ENCODE peak calls at places on chromosomes 1 and 21, in four cellular contexts. V is HepG2, W is GM12878, P is H1. Z is an unnamed sample.

GRCh38 chr1:234631721-234632125 is 21.7 kb upstream of the IRF2BP2 start:
- DNase-seq in V (peak; percentile 90), W (no peak), P (no peak), Z (no peak)

GRCh38 chr21:45220106-45220505 is 67.6 kb downstream of the POFUT2 start:
- DNase-seq in V (no peak), W (no peak), P (no peak), Z (no peak)

GRCh38 chr1:246795094-246795671 is 71.0 kb downstream of the SCCPDH start:
- DNase-seq in V (no peak), W (no peak), P (no peak), Z (peak; percentile 33)

GRCh38 chr21:31351973-31352372 is 7.9 kb upstream of the TIAM1 start:
- DNase-seq in V (no peak), W (no peak), P (no peak), Z (no peak)

GRCh38 chr21:36615274-36615964 is 83.5 kb upstream of the SIM2 start:
- DNase-seq in V (peak; percentile 40), W (no peak), P (peak; percentile 60), Z (no peak)

GRCh38 chr1:79391896-79392295 is 385.4 kb upstream of the ADGRL4 start:
- DNase-seq in V (peak; percentile 0), W (no peak), P (no peak), Z (no peak)

GRCh38 chr1:97340951-97341350 is 579.9 kb downstream of the DPYD start:
- DNase-seq in V (no peak), W (no peak), P (no peak), Z (no peak)

GRCh38 chr1:108646661-108647269 is 14.1 kb downstream of the HENMT1 start:
- DNase-seq in V (peak; percentile 84), W (no peak), P (no peak), Z (no peak)

GRCh38 chr1:240351690-240352089 is 260.0 kb downstream of the FMN2 start:
- DNase-seq in V (no peak), W (no peak), P (no peak), Z (no peak)

GRCh38 chr1:109479311-109479710 is 4.4 kb upstream of the ATXN7L2 start:
- DNase-seq in V (no peak), W (no peak), P (no peak), Z (no peak)

GRCh38 chr1:68232354-68233148 is at the start of gene WLS:
- DNase-seq in V (no peak), W (no peak), P (peak; percentile 79), Z (peak; percentile 83)

GRCh38 chr1:32539584-32540571 is 651 bp downstream of the ZBTB8A start:
- DNase-seq in V (no peak), W (no peak), P (peak; percentile 67), Z (no peak)

GRCh38 chr21:16046625-16047340 is 317.0 kb downstream of the USP25 start:
- DNase-seq in V (no peak), W (no peak), P (no peak), Z (no peak)

GRCh38 chr1:41578712-41579335 is 94.3 kb upstream of the EDN2 start:
- DNase-seq in V (peak; percentile 14), W (no peak), P (no peak), Z (no peak)

GRCh38 chr1:81757398-81758020 is 43.2 kb upstream of the ADGRL2 start:
- DNase-seq in V (no peak), W (no peak), P (no peak), Z (no peak)

GRCh38 chr21:32020551-32020950 is 147.7 kb downstream of the HUNK start:
- DNase-seq in V (no peak), W (no peak), P (no peak), Z (no peak)

GRCh38 chr21:44547656-44548331 is 3.5 kb downstream of the KRTAP10-2 start:
- DNase-seq in V (no peak), W (no peak), P (peak; percentile 44), Z (no peak)

GRCh38 chr1:210031473-210031872 is 93.5 kb downstream of the SYT14 start:
- DNase-seq in V (no peak), W (no peak), P (no peak), Z (no peak)

GRCh38 chr1:230825061-230825803 is 43.1 kb downstream of the C1orf198 start:
- DNase-seq in V (no peak), W (no peak), P (peak; percentile 22), Z (no peak)

GRCh38 chr1:40389871-40390560 is 16.5 kb downstream of the SMAP2 start:
- DNase-seq in V (peak; percentile 98), W (no peak), P (no peak), Z (no peak)

GRCh38 chr21:45959779-45960390 is 21.7 kb upstream of the COL6A1 start:
- DNase-seq in V (no peak), W (no peak), P (no peak), Z (no peak)

GRCh38 chr21:42997053-42997452 is 22.7 kb downstream of the PKNOX1 start:
- DNase-seq in V (no peak), W (no peak), P (no peak), Z (no peak)

GRCh38 chr1:6239950-6240768 is 3.8 kb upstream of the HES3 start:
- DNase-seq in V (peak; percentile 88), W (no peak), P (no peak), Z (no peak)

GRCh38 chr1:145858238-145858936 is 494 bp downstream of the PIAS3 start:
- DNase-seq in V (no peak), W (no peak), P (peak; percentile 93), Z (peak; percentile 75)

GRCh38 chr21:25907573-25908275 is 173.0 kb downstream of the GABPA start:
- DNase-seq in V (no peak), W (no peak), P (no peak), Z (no peak)

GRCh38 chr1:79791488-79792211 is 785.1 kb upstream of the ADGRL4 start:
- DNase-seq in V (no peak), W (no peak), P (no peak), Z (no peak)

GRCh38 chr1:21338568-21339401 is 48.5 kb upstream of the ECE1 start:
- DNase-seq in V (peak; percentile 91), W (no peak), P (no peak), Z (no peak)

GRCh38 chr21:37358392-37358791 is 8.2 kb upstream of the DYRK1A start:
- DNase-seq in V (no peak), W (no peak), P (no peak), Z (no peak)

GRCh38 chr1:114105401-114105979 is 48.2 kb downstream of the SYT6 start:
- DNase-seq in V (no peak), W (no peak), P (no peak), Z (no peak)

GRCh38 chr1:81848880-81849500 is 48.3 kb downstream of the ADGRL2 start:
- DNase-seq in V (peak; percentile 82), W (no peak), P (no peak), Z (peak; percentile 35)

GRCh38 chr1:3064296-3064850 is 4.6 kb upstream of the PRDM16 start:
- DNase-seq in V (no peak), W (no peak), P (no peak), Z (no peak)

GRCh38 chr1:234768569-234769283 is 158.7 kb upstream of the IRF2BP2 start:
- DNase-seq in V (peak; percentile 78), W (no peak), P (no peak), Z (no peak)

GRCh38 chr1:159854101-159854692 is 8.3 kb downstream of the VSIG8 start:
- DNase-seq in V (no peak), W (no peak), P (peak; percentile 73), Z (peak; percentile 52)

GRCh38 chr1:43606624-43607023 is 43.3 kb upstream of the KDM4A start:
- DNase-seq in V (no peak), W (no peak), P (no peak), Z (no peak)

GRCh38 chr1:155931332-155932038 is 2.7 kb downstream of the KHDC4 start:
- DNase-seq in V (no peak), W (no peak), P (no peak), Z (no peak)

GRCh38 chr1:155932085-155932484 is 2.1 kb downstream of the KHDC4 start:
- DNase-seq in V (no peak), W (no peak), P (no peak), Z (no peak)

GRCh38 chr1:155933591-155934096 is 569 bp downstream of the KHDC4 start:
- DNase-seq in V (no peak), W (no peak), P (no peak), Z (no peak)

GRCh38 chr1:155934097-155934932 is at the start of gene KHDC4:
- DNase-seq in V (peak; percentile 98), W (peak; percentile 99), P (peak; percentile 87), Z (peak; percentile 99)

DNA sequence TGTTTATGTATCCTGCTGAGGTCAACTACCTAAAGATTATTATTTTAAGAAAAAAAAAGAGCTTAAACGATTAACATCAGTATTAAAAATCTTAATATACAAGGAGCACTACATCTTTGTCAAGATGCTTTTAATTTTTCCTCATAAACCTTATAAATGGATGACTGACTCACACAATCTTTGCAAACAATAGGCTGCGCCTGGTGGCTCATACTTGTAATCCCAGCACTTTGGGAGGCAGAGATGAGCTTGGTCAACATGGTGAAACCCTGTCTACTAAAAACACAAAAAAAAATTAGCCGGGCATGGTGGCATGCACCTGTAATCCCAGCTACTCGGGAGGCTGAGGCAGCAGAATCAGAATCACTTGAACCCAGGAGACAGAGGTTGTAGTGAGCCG is 1.7 kb downstream of the KHDC4 start:
- DNase-seq in V (no peak), W (no peak), P (no peak), Z (no peak)
- H3K9ac ChIP-seq in V (peak overlapping the region; percentile 22), W (peak overlapping the region; percentile 89), P (no peak overlapping the region), Z (no peak overlapping the region)

DNA sequence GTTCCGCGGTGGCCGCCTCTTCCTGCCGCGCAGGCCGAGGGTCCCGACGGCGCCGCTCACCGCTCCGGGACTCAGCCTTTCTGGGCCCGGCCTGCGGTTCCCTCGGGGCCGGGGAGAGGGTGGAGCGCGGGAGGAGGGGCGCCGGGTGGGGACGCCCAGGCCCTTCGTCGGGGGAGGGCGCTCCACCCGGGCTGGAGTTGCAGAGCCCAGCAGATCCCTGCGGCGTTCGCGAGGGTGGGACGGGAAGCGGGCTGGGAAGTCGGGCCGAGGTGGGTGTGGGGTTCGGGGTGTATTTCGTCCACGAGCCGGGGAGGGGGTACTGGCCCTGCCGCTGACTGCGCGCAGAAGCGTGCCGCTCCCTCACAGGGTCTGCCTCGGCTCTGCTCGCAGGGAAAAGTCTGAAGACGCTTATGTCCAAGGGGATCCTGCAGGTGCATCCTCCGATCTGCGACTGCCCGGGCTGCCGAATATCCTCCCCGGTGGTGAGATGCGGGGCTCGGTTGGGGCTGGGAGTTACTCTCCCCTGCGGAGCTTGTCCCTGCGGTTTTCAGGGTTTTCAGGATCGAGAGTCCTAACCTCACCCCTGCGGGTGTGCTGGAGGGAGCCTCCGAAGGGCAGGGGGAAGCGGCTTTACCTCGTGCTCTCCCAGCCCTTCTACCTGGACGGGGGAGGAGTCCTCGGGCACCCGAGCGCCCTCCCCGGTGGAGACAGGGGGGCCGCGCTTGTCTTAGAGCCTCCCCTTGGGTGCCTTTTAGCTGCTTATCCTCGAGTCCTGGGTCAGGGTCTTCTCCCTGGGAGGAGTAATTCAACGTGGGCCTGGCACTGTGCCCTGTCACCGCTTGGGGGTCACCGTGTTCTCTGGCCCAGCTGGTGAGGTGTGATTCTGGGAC is 2.1 kb downstream of the SAMD11 start:
- DNase-seq in V (no peak), W (no peak), P (no peak), Z (no peak)
- TF ChIP-seq SUZ12 in V (no peak), W (peak; percentile 92), P (peak; percentile 94), Z (peak; percentile 66)

DNA sequence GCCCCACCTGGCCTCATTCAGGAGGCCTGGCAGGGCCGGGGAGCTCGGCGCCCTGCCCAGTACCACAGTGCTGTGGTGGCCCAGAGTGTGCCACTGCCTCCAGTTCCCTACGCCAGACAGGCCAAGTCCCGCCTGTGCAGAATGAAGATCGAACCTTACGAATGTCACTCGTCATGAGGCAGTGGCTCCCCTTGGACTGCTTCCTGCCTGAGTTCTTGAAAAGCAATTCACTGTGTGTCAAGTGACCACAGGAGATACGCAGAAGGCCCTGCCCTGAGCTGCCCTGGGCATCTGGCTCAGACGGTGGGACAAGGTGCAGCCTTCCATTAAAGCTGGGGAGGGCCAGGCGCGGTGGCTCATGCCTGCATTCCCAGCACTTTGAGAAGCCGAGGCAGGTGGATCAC is 49.6 kb upstream of the LRP8 start:
- DNase-seq in V (no peak), W (no peak), P (peak; percentile 45), Z (no peak)
- TF ChIP-seq YY1 in V (no peak), W (no peak), P (no peak), Z (no peak)

GRCh38 chr1:27562021-27562420 is 41.9 kb downstream of the AHDC1 start:
- DNase-seq in V (no peak), W (no peak), P (no peak), Z (no peak)
- H3K9ac ChIP-seq in V (peak overlapping the region; percentile 76), W (no peak overlapping the region), P (no peak overlapping the region), Z (peak overlapping the region; percentile 59)